ENCODE peak calls at places on chromosomes 12 and 14, in five cellular contexts. B is MM.1S, G is HCT116, L is hepatocyte, K is SK-N-SH. Y is an unnamed sample.
A peak's percentile ranks its signal among the peaks of the same experiment; 100 is the strongest.

GRCh38 chr14:80567905-80568512 is 356.7 kb upstream of the DIO2 start:
- DNase-seq in G (peak; percentile 18), K (no peak), B (no peak), L (peak; percentile 26), Y (no peak)

GRCh38 chr14:104874110-104874531 is 9.1 kb downstream of the CEP170B start:
- DNase-seq in G (no peak), B (no peak), L (no peak), K (no peak), Y (no peak)

GRCh38 chr12:176321-177181 is 37.4 kb downstream of the SLC6A12 start:
- DNase-seq in G (no peak), L (peak; percentile 72), B (no peak), K (peak; percentile 75), Y (no peak)

GRCh38 chr14:80152166-80152565 is 59.1 kb downstream of the DIO2 start:
- DNase-seq in B (no peak), K (no peak), L (no peak), G (no peak), Y (no peak)

GRCh38 chr14:61439779-61440418 is 118.5 kb downstream of the PRKCH start:
- DNase-seq in L (no peak), G (no peak), B (no peak), K (no peak), Y (no peak)

GRCh38 chr14:58815046-58815701 is 177.4 kb downstream of the DACT1 start:
- DNase-seq in K (peak; percentile 50), B (no peak), L (no peak), G (no peak), Y (no peak)

GRCh38 chr12:55728185-55728931 is 451 bp downstream of the CD63 start:
- DNase-seq in L (peak; percentile 87), G (no peak), B (no peak), K (peak; percentile 82), Y (peak; percentile 59)

GRCh38 chr12:50621435-50622304 is 116.9 kb downstream of the DIP2B start:
- DNase-seq in G (no peak), L (no peak), B (no peak), K (no peak), Y (no peak)

GRCh38 chr12:62709321-62709720 is 225.6 kb downstream of the PPM1H start:
- DNase-seq in G (no peak), L (no peak), B (no peak), K (no peak), Y (no peak)

GRCh38 chr12:89927226-89927698 is 218.6 kb upstream of the ATP2B1 start:
- DNase-seq in L (no peak), G (no peak), B (peak; percentile 82), K (no peak), Y (peak; percentile 92)

GRCh38 chr14:50594577-50595316 is 34.8 kb downstream of the ATL1 start:
- DNase-seq in B (no peak), L (no peak), K (no peak), G (no peak), Y (no peak)

GRCh38 chr12:119512772-119513497 is 80.6 kb upstream of the TMEM233 start:
- DNase-seq in B (no peak), G (no peak), K (no peak), L (peak; percentile 48), Y (peak; percentile 2)

GRCh38 chr12:102343361-102344121 is 136.8 kb downstream of the IGF1 start:
- DNase-seq in K (no peak), B (no peak), L (peak; percentile 30), G (no peak), Y (no peak)

GRCh38 chr12:4505381-4505986 is 33.2 kb upstream of the RAD51AP1 start:
- DNase-seq in G (no peak), B (peak; percentile 18), L (no peak), K (no peak), Y (no peak)

GRCh38 chr14:93116676-93117200 is 1.0 kb upstream of the ITPK1 start:
- DNase-seq in B (no peak), K (no peak), G (no peak), L (no peak), Y (no peak)

GRCh38 chr12:63963863-63964262 is 119.4 kb downstream of the SRGAP1 start:
- DNase-seq in B (no peak), K (no peak), G (no peak), L (no peak), Y (no peak)

GRCh38 chr12:19507823-19508222 is 68.5 kb downstream of the AEBP2 start:
- DNase-seq in B (no peak), K (peak; percentile 38), G (no peak), L (no peak), Y (no peak)

GRCh38 chr14:44914849-44915248 is 46.9 kb downstream of the KLHL28 start:
- DNase-seq in B (no peak), L (peak; percentile 11), K (no peak), G (no peak), Y (no peak)

GRCh38 chr12:58529897-58530296 is 390.4 kb downstream of the LRIG3 start:
- DNase-seq in B (no peak), L (peak; percentile 15), K (no peak), G (no peak), Y (no peak)

GRCh38 chr14:104803280-104803915 is 2.5 kb downstream of the ZBTB42 start:
- DNase-seq in L (no peak), K (no peak), G (no peak), B (no peak), Y (peak; percentile 24)

GRCh38 chr14:104227806-104228205 is 89.4 kb downstream of the KIF26A start:
- DNase-seq in K (no peak), B (no peak), G (no peak), L (no peak), Y (peak; percentile 33)

GRCh38 chr12:58269476-58269875 is 328.1 kb downstream of the ATP23 start:
- DNase-seq in B (no peak), G (no peak), L (no peak), K (no peak), Y (no peak)

DNA sequence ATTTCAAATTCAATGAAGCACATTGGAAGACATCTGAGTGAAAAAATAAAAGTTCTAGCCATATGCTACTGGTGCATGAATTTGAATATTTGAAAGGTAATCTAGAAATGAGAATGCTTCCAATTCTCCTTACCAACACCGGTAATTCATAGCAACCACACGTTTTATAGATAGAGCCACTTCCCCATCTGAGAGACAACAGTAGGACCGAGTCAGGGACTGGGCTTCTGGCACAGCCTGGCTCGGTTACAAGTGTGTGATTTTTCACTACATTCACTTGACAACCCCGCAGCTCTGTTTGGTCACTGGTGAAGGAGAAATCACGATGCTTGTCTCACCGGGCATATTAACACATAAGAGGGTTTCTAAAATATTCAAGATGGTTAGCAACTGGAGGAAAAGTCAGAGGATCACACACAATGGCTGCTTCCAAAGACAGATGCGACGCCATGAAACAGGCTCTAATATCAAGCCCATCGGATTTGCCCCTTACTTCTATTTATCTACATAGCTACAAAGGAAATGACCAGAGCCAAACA is 86.5 kb upstream of the FOXN3 start:
- DNase-seq in G (no peak), L (no peak), B (no peak), K (no peak), Y (no peak)
- H4K20me1 ChIP-seq in G (no peaks in the 10 kb centered on the region), L (no peaks in the 10 kb centered on the region), B (no peaks in the 10 kb centered on the region), K (no peaks in the 10 kb centered on the region), Y (no peaks in the 10 kb centered on the region)

GRCh38 chr12:67790660-67791059 is 142.1 kb downstream of the DYRK2 start:
- DNase-seq in L (no peak), B (no peak), K (no peak), G (no peak), Y (no peak)
- H3K4me2 ChIP-seq in L (no peak overlapping the region), B (no peak overlapping the region), K (no peak overlapping the region), G (no peak overlapping the region), Y (no peak overlapping the region)

DNA sequence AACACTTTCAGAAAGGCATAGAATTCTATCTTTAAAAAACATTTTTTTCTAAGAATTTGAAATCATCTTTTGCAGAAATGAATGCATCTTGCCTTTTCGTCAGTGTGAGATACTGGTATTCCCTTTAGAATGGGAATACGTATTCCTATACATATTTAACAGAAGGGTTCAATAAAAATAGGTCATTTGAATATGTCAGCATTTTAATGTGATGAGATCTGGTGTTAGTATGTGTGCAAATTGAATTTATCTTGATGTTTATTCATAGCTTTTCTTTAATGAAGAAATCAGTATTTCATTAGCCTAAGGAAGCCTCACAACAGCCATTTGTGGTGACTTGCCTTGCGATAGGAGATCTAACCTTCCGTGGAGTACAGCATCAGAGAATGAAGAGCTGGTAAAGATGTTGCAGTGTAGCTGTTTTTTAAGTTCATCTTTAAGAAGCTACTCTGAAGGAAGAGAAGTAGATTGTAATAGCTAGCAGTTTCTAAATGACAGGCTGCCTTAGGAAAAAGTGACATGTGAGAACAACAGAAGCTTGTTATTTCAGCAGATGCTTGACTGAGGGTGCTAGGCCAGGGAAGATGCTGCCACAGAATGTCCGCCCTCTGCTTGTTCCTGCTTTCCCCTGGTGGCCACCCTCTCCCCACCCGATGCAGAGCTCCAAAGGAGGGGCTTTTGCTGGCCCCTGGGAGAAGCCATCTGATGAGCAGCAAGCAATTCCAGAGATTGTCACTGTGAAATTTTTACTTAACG is 44.4 kb downstream of the WDR20 start:
- DNase-seq in B (no peak), K (no peak), G (no peak), L (no peak), Y (no peak)
- TF ChIP-seq EZH2phosphoT487 in B (no peak), K (no peak), G (no peak), L (no peak), Y (no peak)

GRCh38 chr12:124449623-124450375 is 117.6 kb downstream of the NCOR2 start:
- DNase-seq in K (no peak), L (no peak), G (no peak), B (no peak), Y (no peak)

GRCh38 chr12:124450376-124450750 is 117.0 kb downstream of the NCOR2 start:
- DNase-seq in B (no peak), G (no peak), K (no peak), L (no peak), Y (no peak)

GRCh38 chr12:124452576-124453391 is 114.6 kb downstream of the NCOR2 start:
- DNase-seq in B (no peak), G (no peak), L (no peak), K (no peak), Y (no peak)

GRCh38 chr12:124451016-124451415 is 116.4 kb downstream of the NCOR2 start:
- DNase-seq in L (no peak), G (no peak), B (no peak), K (no peak), Y (no peak)

GRCh38 chr12:124451637-124452243 is 115.7 kb downstream of the NCOR2 start:
- DNase-seq in K (no peak), G (no peak), B (no peak), L (no peak), Y (no peak)
- H4K20me1 ChIP-seq in K (peaks cover 27% of the 10 kb centered on the region), G (peaks cover 7% of the 10 kb centered on the region), B (no peaks in the 10 kb centered on the region), L (peaks cover 10% of the 10 kb centered on the region), Y (no peaks in the 10 kb centered on the region)

DNA sequence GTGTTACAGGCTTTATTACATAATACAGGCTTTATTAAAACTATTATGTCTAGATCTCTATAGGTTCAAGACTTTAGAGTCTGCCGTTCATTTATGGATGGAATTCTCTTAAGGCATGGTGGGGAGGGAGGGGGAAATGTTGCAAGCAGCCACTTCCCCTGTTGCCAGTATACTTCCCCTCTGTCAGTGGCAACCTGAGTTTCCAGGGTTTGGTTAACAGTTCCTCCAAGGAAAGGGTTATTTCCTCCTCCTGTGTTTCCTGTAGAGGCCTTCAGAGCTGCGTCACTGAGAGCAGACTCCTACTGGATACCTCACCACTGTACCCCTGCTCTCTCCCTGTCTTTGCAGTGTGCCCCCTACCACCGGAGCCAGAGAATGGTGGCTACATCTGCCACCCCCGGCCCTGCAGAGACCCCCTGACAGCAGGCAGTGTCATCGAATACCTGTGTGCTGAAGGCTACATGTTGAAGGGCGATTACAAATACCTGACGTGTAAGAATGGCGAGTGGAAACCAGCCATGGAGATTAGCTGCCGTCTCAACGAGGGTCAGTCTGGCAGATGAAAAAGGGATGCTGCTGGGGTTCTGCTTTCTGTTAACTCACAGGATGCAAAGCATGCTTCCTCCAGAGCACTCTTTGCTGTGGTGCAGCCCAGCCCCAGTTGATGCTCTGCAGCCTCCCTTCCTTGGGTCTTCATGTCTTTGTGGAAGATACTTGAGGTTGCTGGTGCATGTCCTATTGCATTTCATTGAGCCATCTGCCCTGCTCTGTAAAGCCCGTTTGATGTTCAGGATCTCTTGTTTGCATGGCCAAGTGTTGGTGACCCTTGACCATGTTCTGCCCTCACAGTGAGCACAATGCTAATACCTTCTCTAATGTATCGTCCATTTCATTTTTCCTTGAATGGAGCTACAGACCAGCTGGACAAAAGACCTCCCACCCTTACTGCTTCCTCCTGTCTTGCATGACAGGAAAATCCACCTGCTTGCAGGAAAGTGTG is 63.6 kb upstream of the SRSF5 start:
- DNase-seq in K (no peak), B (no peak), L (no peak), G (no peak), Y (peak; percentile 74)
- H3K4me2 ChIP-seq in K (no peak overlapping the region), B (no peak overlapping the region), L (no peak overlapping the region), G (no peak overlapping the region), Y (peak overlapping the region; percentile 64)

Y was measured in OCI-LY7.